ENCODE peak calls at places on chromosomes 16 and 17, in six cellular contexts. V is neural progenitor cell, P is GM12865, B is lower lobe of right lung, Z is AG04450, U is heart right ventricle. X is an unnamed sample.

GRCh38 chr16:68444058-68444657 is 4.2 kb downstream of the SMPD3 start:
- DNase-seq in Z (no peak), U (peak), P (peak), V (peak), B (no peak), X (no peak)

GRCh38 chr17:15261063-15261817 is 3.9 kb downstream of the PMP22 start:
- DNase-seq in V (peak), U (peak), B (peak), P (no peak), Z (no peak), X (no peak)

GRCh38 chr17:74192950-74193781 is 10.3 kb upstream of the RPL38 start:
- DNase-seq in Z (no peak), B (peak), P (no peak), U (no peak), V (no peak), X (no peak)

GRCh38 chr17:688100-688989 is 26.3 kb downstream of the VPS53 start:
- DNase-seq in U (peak), V (peak), Z (no peak), P (peak), B (no peak), X (no peak)

GRCh38 chr17:53496356-53496755 is 326.4 kb upstream of the KIF2B start:
- DNase-seq in Z (no peak), B (no peak), U (no peak), P (no peak), V (peak), X (no peak)

GRCh38 chr16:58044266-58045019 is 18.9 kb downstream of the MMP15 start:
- DNase-seq in P (no peak), Z (no peak), U (no peak), B (no peak), V (no peak), X (no peak)

GRCh38 chr17:78736526-78737079 is 45.5 kb downstream of the CYTH1 start:
- DNase-seq in P (peak), Z (no peak), U (peak), B (peak), V (no peak), X (no peak)

GRCh38 chr17:39099686-39100293 is 51.6 kb downstream of the PLXDC1 start:
- DNase-seq in U (peak), Z (peak), B (no peak), V (no peak), P (peak), X (no peak)

GRCh38 chr16:84874004-84874435 is 54.2 kb downstream of the CRISPLD2 start:
- DNase-seq in P (peak), V (no peak), Z (no peak), B (no peak), U (no peak), X (no peak)

GRCh38 chr16:72848759-72849664 is 198.9 kb downstream of the ZFHX3 start:
- DNase-seq in U (peak), B (peak), V (peak), Z (peak), P (no peak), X (peak)

GRCh38 chr16:30697264-30698138 is 1.5 kb upstream of the SRCAP start:
- DNase-seq in P (no peak), Z (no peak), V (no peak), U (no peak), B (no peak), X (peak)

GRCh38 chr17:42163113-42163512 is 8.3 kb upstream of the RAB5C start:
- DNase-seq in Z (no peak), P (peak), V (peak), U (no peak), B (no peak), X (no peak)

GRCh38 chr17:6651483-6652452 is at the start of the genes C17orf100 and MED31:
- DNase-seq in P (peak), Z (peak), U (peak), B (peak), V (peak), X (peak)

GRCh38 chr16:56263711-56264608 is 72.7 kb downstream of the GNAO1 start:
- DNase-seq in U (peak), Z (no peak), V (no peak), P (no peak), B (no peak), X (no peak)

GRCh38 chr16:75351183-75351582 is 82.1 kb downstream of the CFDP1 start:
- DNase-seq in V (no peak), U (no peak), Z (no peak), P (no peak), B (no peak), X (no peak)

GRCh38 chr16:89507834-89508590 is at the start of gene SPG7:
- DNase-seq in B (peak), Z (peak), V (peak), U (peak), P (peak), X (no peak)

GRCh38 chr16:83928341-83929055 is 24.5 kb upstream of the OSGIN1 start:
- DNase-seq in Z (peak), V (no peak), P (no peak), B (no peak), U (no peak), X (no peak)

GRCh38 chr16:82641336-82641984 is 14.7 kb downstream of the CDH13 start:
- DNase-seq in P (peak), V (no peak), U (no peak), Z (no peak), B (no peak), X (no peak)

GRCh38 chr17:77437017-77437416 is 296.2 kb downstream of the SEC14L1 start:
- DNase-seq in U (peak), Z (peak), B (no peak), P (no peak), V (no peak), X (no peak)

GRCh38 chr17:17568772-17569195 is 22.7 kb downstream of the PEMT start:
- DNase-seq in P (peak), Z (no peak), U (peak), B (peak), V (peak), X (no peak)

GRCh38 chr16:56121156-56121500 is 70.2 kb upstream of the GNAO1 start:
- DNase-seq in P (peak), Z (no peak), V (no peak), B (no peak), U (no peak), X (no peak)

GRCh38 chr16:69796285-69797118 is 34.4 kb downstream of the WWP2 start:
- DNase-seq in U (peak), P (peak), V (peak), B (no peak), Z (peak), X (no peak)

GRCh38 chr16:66590322-66590721 is 11.1 kb downstream of the CMTM2 start:
- DNase-seq in P (peak), V (no peak), Z (no peak), B (no peak), U (no peak), X (no peak)

GRCh38 chr17:69418535-69418934 is 4.0 kb downstream of the MAP2K6 start:
- DNase-seq in Z (no peak), V (no peak), P (no peak), U (no peak), B (no peak), X (no peak)

GRCh38 chr16:75703341-75703740 is 2.1 kb upstream of the DUXB start:
- DNase-seq in B (no peak), U (no peak), V (no peak), Z (no peak), P (no peak), X (no peak)

GRCh38 chr16:3792472-3793012 is 75.2 kb upstream of the TRAP1 start:
- DNase-seq in V (no peak), Z (no peak), P (no peak), B (no peak), U (no peak), X (no peak)

GRCh38 chr17:17164156-17164555 is 42.0 kb downstream of the PLD6 start:
- DNase-seq in Z (no peak), B (no peak), V (no peak), P (no peak), U (no peak), X (no peak)

GRCh38 chr17:7988750-7989178 is 13.7 kb upstream of the GUCY2D start:
- DNase-seq in Z (peak), U (peak), P (peak), B (no peak), V (peak), X (no peak)
- TF ChIP-seq CTCF in Z (peak), U (peak), P (peak), B (peak), V (peak), X (peak)

DNA sequence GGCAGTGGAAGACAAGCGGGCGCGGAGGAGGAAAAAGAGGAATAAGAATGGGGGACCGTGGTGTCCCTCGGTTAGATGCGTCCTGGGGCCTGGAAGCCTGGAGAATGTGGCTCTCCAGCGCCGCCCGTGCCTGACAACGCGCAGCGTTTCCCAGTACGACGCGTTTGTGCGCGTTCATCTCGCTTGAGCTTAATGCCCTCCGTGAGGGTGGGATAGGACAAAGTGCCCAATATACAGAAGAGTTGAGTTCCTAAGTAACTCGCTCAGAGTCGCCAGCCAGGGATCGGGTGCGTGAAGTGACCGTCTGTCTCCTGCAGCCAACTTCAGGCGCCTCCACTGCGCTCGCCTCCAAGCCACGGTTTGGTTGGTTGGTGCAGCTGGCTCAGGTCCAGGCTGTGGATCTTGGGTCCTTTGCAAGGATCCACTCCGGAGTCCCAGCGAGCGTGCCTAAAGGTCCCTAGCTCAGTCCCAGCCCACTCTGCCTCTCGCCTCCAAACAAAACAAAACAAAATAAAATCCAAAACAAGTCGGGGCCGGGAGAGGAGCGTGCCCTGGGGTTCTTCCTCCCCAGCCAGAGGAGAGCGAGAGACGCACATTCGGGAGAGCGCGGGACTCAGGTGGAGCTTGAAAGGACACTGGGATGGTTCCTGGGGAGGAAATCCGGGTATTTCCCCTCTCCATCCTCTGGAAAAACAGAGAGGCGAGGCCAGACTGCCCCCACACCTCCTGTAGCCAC is 951 bp downstream of the GALR2 start:
- DNase-seq in U (no peak), Z (no peak), V (peak), P (no peak), B (no peak), X (peak)
- TF ChIP-seq CTCF in U (no peak), Z (no peak), V (peak), P (no peak), B (no peak), X (peak)

GRCh38 chr16:1545044-1545736 is 11.7 kb downstream of the TMEM204 start:
- DNase-seq in Z (no peak), V (no peak), U (peak), P (peak), B (no peak), X (peak)

GRCh38 chr16:1541293-1542165 is 8.1 kb downstream of the TMEM204 start:
- DNase-seq in P (no peak), Z (no peak), V (no peak), B (no peak), U (no peak), X (peak)

GRCh38 chr16:1542533-1542932 is 9.1 kb downstream of the TMEM204 start:
- DNase-seq in P (no peak), U (no peak), V (no peak), B (no peak), Z (no peak), X (peak)

GRCh38 chr16:1542166-1542500 is 8.7 kb downstream of the TMEM204 start:
- DNase-seq in Z (no peak), U (no peak), P (no peak), B (no peak), V (no peak), X (no peak)

DNA sequence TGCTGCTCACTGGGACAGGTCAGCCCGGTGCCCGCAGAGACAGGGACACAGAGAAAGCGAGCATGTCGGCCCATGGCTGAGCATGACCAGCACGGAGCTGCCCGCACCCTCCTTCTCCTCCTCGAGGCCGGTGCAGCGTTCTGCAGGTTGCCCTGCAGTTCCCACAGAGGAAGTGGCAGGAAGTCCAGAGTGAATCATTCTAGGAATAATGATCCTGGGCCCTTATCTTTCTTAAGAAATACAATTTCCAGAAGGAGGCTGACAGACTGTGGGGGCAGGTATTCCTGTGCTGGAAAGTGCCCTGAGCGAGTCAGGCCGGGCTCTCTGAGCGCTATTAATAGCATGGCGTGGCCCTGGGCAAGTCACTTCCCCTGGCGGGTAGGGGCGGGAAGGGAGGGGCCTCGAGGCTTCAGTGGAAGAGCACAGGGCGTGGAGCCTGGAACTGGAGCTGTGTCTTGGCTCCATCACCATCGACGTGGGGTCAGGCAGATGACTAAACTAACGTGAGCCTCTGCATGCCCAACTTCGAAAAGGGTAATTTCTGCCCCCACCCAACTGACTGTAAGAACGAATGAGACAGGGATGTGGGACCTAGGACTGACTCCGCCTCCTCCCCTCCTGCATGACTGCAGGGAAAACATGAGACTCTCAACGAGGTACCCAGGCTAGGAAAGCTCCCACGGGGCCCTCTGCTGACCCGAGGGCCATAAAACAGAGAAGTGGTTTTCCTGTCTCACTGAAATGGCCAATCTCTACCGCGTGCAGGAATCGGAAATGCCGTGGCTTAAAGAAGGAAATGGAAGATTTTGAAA is 9.8 kb downstream of the TMEM204 start:
- DNase-seq in U (peak), P (peak), Z (no peak), V (peak), B (peak), X (no peak)
- TF ChIP-seq CTCF in U (no peak), P (no peak), Z (no peak), V (no peak), B (no peak), X (peak)

GRCh38 chr16:78878570-78878969 is 722.0 kb downstream of the MAF start:
- DNase-seq in B (no peak), Z (no peak), U (no peak), P (no peak), V (no peak), X (no peak)

GRCh38 chr16:78884199-78884598 is 716.3 kb downstream of the MAF start:
- DNase-seq in V (no peak), B (no peak), U (no peak), Z (no peak), P (no peak), X (no peak)

GRCh38 chr16:78879046-78879445 is 721.5 kb downstream of the MAF start:
- DNase-seq in Z (no peak), U (no peak), P (no peak), V (no peak), B (no peak), X (no peak)

GRCh38 chr16:78882150-78882549 is 718.4 kb downstream of the MAF start:
- DNase-seq in Z (no peak), P (no peak), V (no peak), U (no peak), B (no peak), X (no peak)

GRCh38 chr16:78882751-78883150 is 717.8 kb downstream of the MAF start:
- DNase-seq in B (no peak), V (no peak), P (no peak), U (no peak), Z (no peak), X (no peak)
- TF ChIP-seq CTCF in B (no peak), V (no peak), P (no peak), U (no peak), Z (no peak), X (no peak)